ENCODE peak calls at places on chromosomes 16 and 17, in seven cellular contexts. E, P, O, W, F, N and B are unnamed samples.
A peak's percentile ranks its signal among the peaks of the same experiment; 100 is the strongest.

GRCh38 chr16:79839450-79839849 is 238.9 kb upstream of the MAF start:
- DNase-seq in W (no peak), P (no peak), E (no peak), O (no peak), F (no peak), N (peak; percentile 14), B (no peak)

GRCh38 chr17:40290629-40291296 is 3.1 kb downstream of the CDC6 start:
- DNase-seq in E (peak; percentile 27), W (peak; percentile 94), P (no peak), O (peak; percentile 95), F (peak; percentile 88), N (peak; percentile 91), B (no peak)

GRCh38 chr16:84117482-84117843 is 721 bp upstream of the MBTPS1 start:
- DNase-seq in F (no peak), P (no peak), N (no peak), O (peak; percentile 34), W (peak; percentile 63), E (peak; percentile 20), B (no peak)

GRCh38 chr17:64008346-64008745 is 10.2 kb downstream of the PRR29 start:
- DNase-seq in N (no peak), O (no peak), E (no peak), F (no peak), W (no peak), P (no peak), B (no peak)

GRCh38 chr17:16818340-16818739 is 128.3 kb downstream of the CCDC144A start:
- DNase-seq in E (no peak), W (no peak), O (no peak), F (no peak), N (no peak), P (no peak), B (no peak)

GRCh38 chr16:72715267-72715666 is 332.7 kb downstream of the ZFHX3 start:
- DNase-seq in E (no peak), P (no peak), O (peak; percentile 29), N (peak; percentile 19), W (peak; percentile 45), F (peak; percentile 22), B (no peak)

GRCh38 chr17:17835415-17836249 is 1.2 kb downstream of the SREBF1 start:
- DNase-seq in P (no peak), E (no peak), W (peak; percentile 47), O (no peak), N (peak; percentile 28), F (no peak), B (no peak)

GRCh38 chr17:77428901-77429734 is 288.3 kb downstream of the SEC14L1 start:
- DNase-seq in P (no peak), E (no peak), O (no peak), F (no peak), W (no peak), N (no peak), B (no peak)

GRCh38 chr17:64226132-64226531 is 36.9 kb downstream of the TEX2 start:
- DNase-seq in F (no peak), N (peak; percentile 30), P (no peak), W (no peak), E (no peak), O (peak; percentile 71), B (no peak)

GRCh38 chr17:47953945-47954344 is 3.7 kb downstream of the PRR15L start:
- DNase-seq in E (no peak), W (no peak), N (no peak), F (no peak), P (no peak), O (no peak), B (no peak)
- TF ChIP-seq CTCF in E (no peak), W (no peak), N (no peak), F (no peak), P (no peak), O (no peak), B (no peak)

GRCh38 chr16:88741368-88741767 is 35.1 kb downstream of the CTU2 start:
- DNase-seq in E (no peak), W (no peak), O (no peak), N (no peak), P (no peak), F (no peak), B (no peak)
- TF ChIP-seq CTCF in E (no peak), W (no peak), O (no peak), N (no peak), P (no peak), F (no peak), B (no peak)

GRCh38 chr17:80752369-80752705 is 207.7 kb downstream of the RPTOR start:
- DNase-seq in O (peak; percentile 71), F (no peak), N (no peak), P (no peak), W (no peak), E (no peak), B (no peak)
- TF ChIP-seq CTCF in O (no peak), F (no peak), N (no peak), P (no peak), W (no peak), E (no peak), B (no peak)

GRCh38 chr16:6709736-6710135 is 622.9 kb upstream of the RBFOX1 start:
- DNase-seq in E (no peak), F (no peak), N (no peak), O (no peak), P (no peak), W (no peak), B (no peak)

GRCh38 chr16:6714510-6714909 is 618.1 kb upstream of the RBFOX1 start:
- DNase-seq in W (no peak), P (no peak), N (no peak), O (no peak), E (no peak), F (no peak), B (no peak)
- TF ChIP-seq CTCF in W (no peak), P (no peak), N (no peak), O (no peak), E (no peak), F (no peak), B (no peak)

GRCh38 chr17:33647976-33648375 is 354.9 kb upstream of the ASIC2 start:
- DNase-seq in N (peak; percentile 7), O (peak; percentile 18), P (no peak), W (peak; percentile 20), F (no peak), E (no peak), B (no peak)
- TF ChIP-seq CTCF in N (peak; percentile 24), O (peak; percentile 48), P (no peak), W (peak; percentile 22), F (no peak), E (no peak), B (no peak)

DNA sequence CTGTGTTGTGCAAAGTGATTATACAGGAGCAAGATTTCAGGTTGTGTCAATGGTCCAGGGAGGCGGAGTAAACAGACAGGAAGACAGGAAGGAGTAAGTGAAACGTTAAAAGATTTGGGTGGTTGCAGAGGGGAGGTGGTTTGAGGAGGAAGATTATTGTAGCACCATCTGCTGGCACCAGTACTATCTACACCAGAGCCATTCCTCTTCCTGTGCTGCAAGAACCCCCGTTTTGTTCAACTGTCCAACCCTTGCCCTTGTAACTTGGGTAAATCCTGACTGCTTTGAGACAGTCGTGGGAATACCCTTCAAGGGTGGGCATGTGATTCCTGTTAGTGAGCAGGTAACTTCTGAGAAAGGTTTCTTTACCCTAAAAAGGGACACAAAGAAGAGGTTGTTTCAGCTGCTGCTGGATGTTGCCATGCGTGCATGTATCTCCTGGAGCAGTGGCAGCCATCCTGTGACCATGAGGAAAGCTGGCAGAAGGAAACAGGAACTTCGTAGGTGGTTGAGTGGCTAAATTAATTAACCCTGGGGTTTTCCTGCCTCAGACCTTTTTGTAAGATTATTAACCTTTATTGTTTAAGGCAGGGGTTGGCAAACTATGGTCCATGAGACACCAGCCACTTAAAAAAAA is 124.1 kb downstream of the PRKCA start:
- DNase-seq in E (peak; percentile 46), N (peak; percentile 47), W (peak; percentile 52), O (no peak), P (no peak), F (peak; percentile 30), B (no peak)
- TF ChIP-seq CTCF in E (peak; percentile 69), N (peak; percentile 36), W (peak; percentile 18), O (peak; percentile 20), P (no peak), F (no peak), B (no peak)

GRCh38 chr16:53257001-53257400 is 177.3 kb upstream of the RBL2 start:
- DNase-seq in P (no peak), N (peak; percentile 67), W (peak; percentile 74), E (no peak), F (peak; percentile 36), O (peak; percentile 69), B (no peak)

GRCh38 chr16:53261276-53261675 is 173.0 kb upstream of the RBL2 start:
- DNase-seq in W (no peak), P (no peak), O (no peak), N (no peak), F (no peak), E (no peak), B (no peak)

DNA sequence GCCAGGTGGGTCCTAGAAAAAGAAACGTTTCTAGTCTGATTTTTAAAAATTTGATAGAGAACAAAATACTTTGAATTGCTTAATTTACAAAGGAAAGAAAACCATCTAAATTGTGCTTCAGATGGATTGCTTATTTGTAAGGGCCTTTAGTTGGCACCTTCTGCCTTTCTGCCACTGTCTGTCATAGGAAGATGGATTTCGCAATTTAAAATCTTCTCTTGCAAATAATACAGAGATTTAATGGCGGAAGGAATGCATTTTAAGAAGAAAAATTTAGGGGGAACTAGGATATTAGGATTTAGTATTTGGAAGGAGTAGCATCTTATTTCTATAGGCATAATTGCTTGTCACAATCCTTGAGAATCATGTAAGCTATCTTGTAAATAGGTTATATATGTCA is 175.5 kb upstream of the RBL2 start:
- DNase-seq in W (no peak), E (no peak), O (no peak), F (no peak), P (no peak), N (no peak), B (no peak)
- TF ChIP-seq CTCF in W (no peak), E (no peak), O (no peak), F (no peak), P (no peak), N (no peak), B (no peak)

GRCh38 chr17:74979408-74980146 is 7.0 kb upstream of the HID1 start:
- DNase-seq in P (no peak), O (no peak), W (no peak), N (no peak), E (no peak), F (no peak), B (no peak)

GRCh38 chr17:74978240-74978639 is 5.7 kb upstream of the HID1 start:
- DNase-seq in P (no peak), W (no peak), O (no peak), F (no peak), N (no peak), E (no peak), B (no peak)

GRCh38 chr17:74981318-74981978 is 6.0 kb upstream of the CDR2L start:
- DNase-seq in O (no peak), F (no peak), E (no peak), P (no peak), N (no peak), W (no peak), B (no peak)

GRCh38 chr17:74986206-74986576 is 1.2 kb upstream of the CDR2L start:
- DNase-seq in F (no peak), O (no peak), W (no peak), E (no peak), P (no peak), N (no peak), B (no peak)

GRCh38 chr17:74981979-74982662 is 5.3 kb upstream of the CDR2L start:
- DNase-seq in O (peak; percentile 56), P (peak; percentile 86), N (peak; percentile 59), W (peak; percentile 67), F (peak; percentile 30), E (peak; percentile 74), B (no peak)
- TF ChIP-seq CTCF in O (peak; percentile 6), P (no peak), N (no peak), W (no peak), F (no peak), E (no peak), B (no peak)